ENCODE peak calls at places on chromosomes 12 and 14, in five cellular contexts. One of them, this sample, is unnamed.
A peak's percentile ranks its signal among the peaks of the same experiment; 100 is the strongest.

GRCh38 chr14:52043690-52044089 is 25.2 kb downstream of the NID2 start:
- DNase-seq in GM13977: no peak
- DNase-seq in AG09319: no peak
- DNase-seq in RWPE1: peak; percentile 26
- DNase-seq in fibroblast of pulmonary artery: no peak
- DNase-seq in this sample: no peak

GRCh38 chr12:92921877-92922276 is 7.2 kb downstream of the EEA1 start:
- DNase-seq in GM13977: peak; percentile 49
- DNase-seq in AG09319: no peak
- DNase-seq in RWPE1: no peak
- DNase-seq in fibroblast of pulmonary artery: no peak
- DNase-seq in this sample: no peak

GRCh38 chr12:126369487-126370463 is 1304.5 kb downstream of the AACS start:
- DNase-seq in GM13977: no peak
- DNase-seq in AG09319: peak; percentile 27
- DNase-seq in RWPE1: peak; percentile 44
- DNase-seq in fibroblast of pulmonary artery: peak; percentile 71
- DNase-seq in this sample: peak; percentile 67

GRCh38 chr12:116331876-116332275 is 54.4 kb upstream of the MED13L start:
- DNase-seq in GM13977: no peak
- DNase-seq in AG09319: no peak
- DNase-seq in RWPE1: no peak
- DNase-seq in fibroblast of pulmonary artery: no peak
- DNase-seq in this sample: no peak

GRCh38 chr12:30243426-30243825 is 452.2 kb downstream of the IPO8 start:
- DNase-seq in GM13977: no peak
- DNase-seq in AG09319: no peak
- DNase-seq in RWPE1: no peak
- DNase-seq in fibroblast of pulmonary artery: no peak
- DNase-seq in this sample: no peak

GRCh38 chr14:90427848-90428426 is 31.1 kb downstream of the CALM1 start:
- DNase-seq in GM13977: no peak
- DNase-seq in AG09319: no peak
- DNase-seq in RWPE1: no peak
- DNase-seq in fibroblast of pulmonary artery: no peak
- DNase-seq in this sample: no peak

GRCh38 chr12:30882706-30883105 is 43.8 kb upstream of the TSPAN11 start:
- DNase-seq in GM13977: no peak
- DNase-seq in AG09319: no peak
- DNase-seq in RWPE1: no peak
- DNase-seq in fibroblast of pulmonary artery: no peak
- DNase-seq in this sample: no peak

GRCh38 chr14:65224799-65225198 is 122.5 kb upstream of the MAX start:
- DNase-seq in GM13977: no peak
- DNase-seq in AG09319: no peak
- DNase-seq in RWPE1: no peak
- DNase-seq in fibroblast of pulmonary artery: peak; percentile 48
- DNase-seq in this sample: no peak

GRCh38 chr14:23361320-23361719 is 3.7 kb downstream of the EFS start:
- DNase-seq in GM13977: peak; percentile 62
- DNase-seq in AG09319: no peak
- DNase-seq in RWPE1: no peak
- DNase-seq in fibroblast of pulmonary artery: peak; percentile 46
- DNase-seq in this sample: no peak

GRCh38 chr14:25472700-25473099 is 422.8 kb upstream of the STXBP6 start:
- DNase-seq in GM13977: no peak
- DNase-seq in AG09319: no peak
- DNase-seq in RWPE1: no peak
- DNase-seq in fibroblast of pulmonary artery: no peak
- DNase-seq in this sample: no peak

GRCh38 chr12:80216890-80217559 is 117.7 kb downstream of the OTOGL start:
- DNase-seq in GM13977: peak; percentile 12
- DNase-seq in AG09319: no peak
- DNase-seq in RWPE1: no peak
- DNase-seq in fibroblast of pulmonary artery: no peak
- DNase-seq in this sample: no peak

GRCh38 chr14:34113051-34113511 is 162.2 kb upstream of the EGLN3 start:
- DNase-seq in GM13977: no peak
- DNase-seq in AG09319: peak; percentile 4
- DNase-seq in RWPE1: peak; percentile 74
- DNase-seq in fibroblast of pulmonary artery: peak; percentile 25
- DNase-seq in this sample: peak; percentile 71

GRCh38 chr14:61438860-61439765 is 117.7 kb downstream of the PRKCH start:
- DNase-seq in GM13977: peak; percentile 44
- DNase-seq in AG09319: no peak
- DNase-seq in RWPE1: peak; percentile 44
- DNase-seq in fibroblast of pulmonary artery: peak; percentile 82
- DNase-seq in this sample: no peak

GRCh38 chr14:73786942-73787759 is 64.5 kb upstream of the PTGR2 start:
- DNase-seq in GM13977: peak; percentile 74
- DNase-seq in AG09319: no peak
- DNase-seq in RWPE1: no peak
- DNase-seq in fibroblast of pulmonary artery: no peak
- DNase-seq in this sample: no peak

GRCh38 chr12:90460681-90461080 is 494.3 kb downstream of the CCER1 start:
- DNase-seq in GM13977: no peak
- DNase-seq in AG09319: no peak
- DNase-seq in RWPE1: no peak
- DNase-seq in fibroblast of pulmonary artery: peak; percentile 36
- DNase-seq in this sample: no peak

GRCh38 chr14:104433401-104434213 is 146.0 kb upstream of the C14orf180 start:
- DNase-seq in GM13977: peak; percentile 31
- DNase-seq in AG09319: no peak
- DNase-seq in RWPE1: no peak
- DNase-seq in fibroblast of pulmonary artery: no peak
- DNase-seq in this sample: no peak

GRCh38 chr12:57515934-57516541 is 4.3 kb downstream of the DDIT3 start:
- DNase-seq in GM13977: no peak
- DNase-seq in AG09319: no peak
- DNase-seq in RWPE1: no peak
- DNase-seq in fibroblast of pulmonary artery: no peak
- DNase-seq in this sample: no peak

GRCh38 chr12:95970905-95971304 is 25.2 kb downstream of the HAL start:
- DNase-seq in GM13977: no peak
- DNase-seq in AG09319: no peak
- DNase-seq in RWPE1: peak; percentile 32
- DNase-seq in fibroblast of pulmonary artery: no peak
- DNase-seq in this sample: peak; percentile 7

GRCh38 chr14:33612184-33612479 is 338.7 kb downstream of the EGLN3 start:
- DNase-seq in GM13977: no peak
- DNase-seq in AG09319: no peak
- DNase-seq in RWPE1: no peak
- DNase-seq in fibroblast of pulmonary artery: no peak
- DNase-seq in this sample: no peak

GRCh38 chr14:103628221-103628683 is 759 bp upstream of the KLC1 start:
- DNase-seq in GM13977: peak; percentile 65
- DNase-seq in AG09319: peak; percentile 52
- DNase-seq in RWPE1: peak; percentile 84
- DNase-seq in fibroblast of pulmonary artery: peak; percentile 71
- DNase-seq in this sample: peak; percentile 41

GRCh38 chr14:93430889-93431670 is at the start of gene UNC79:
- DNase-seq in GM13977: no peak
- DNase-seq in AG09319: no peak
- DNase-seq in RWPE1: no peak
- DNase-seq in fibroblast of pulmonary artery: peak; percentile 18
- DNase-seq in this sample: no peak

GRCh38 chr12:65900912-65901672 is 76.8 kb downstream of the HMGA2 start:
- DNase-seq in GM13977: no peak
- DNase-seq in AG09319: no peak
- DNase-seq in RWPE1: no peak
- DNase-seq in fibroblast of pulmonary artery: no peak
- DNase-seq in this sample: no peak

GRCh38 chr14:24037658-24038037 is 14.2 kb upstream of the CARMIL3 start:
- DNase-seq in GM13977: no peak
- DNase-seq in AG09319: no peak
- DNase-seq in RWPE1: no peak
- DNase-seq in fibroblast of pulmonary artery: no peak
- DNase-seq in this sample: no peak

GRCh38 chr14:79280400-79280670 is 931.0 kb downstream of the DIO2 start:
- DNase-seq in GM13977: no peak
- DNase-seq in AG09319: no peak
- DNase-seq in RWPE1: no peak
- DNase-seq in fibroblast of pulmonary artery: no peak
- DNase-seq in this sample: no peak

GRCh38 chr14:39558525-39558924 is 126.3 kb upstream of the FBXO33 start:
- DNase-seq in GM13977: no peak
- DNase-seq in AG09319: no peak
- DNase-seq in RWPE1: no peak
- DNase-seq in fibroblast of pulmonary artery: no peak
- DNase-seq in this sample: no peak

GRCh38 chr12:116164263-116164817 is 113.2 kb downstream of the MED13L start:
- DNase-seq in GM13977: no peak
- DNase-seq in AG09319: no peak
- DNase-seq in RWPE1: no peak
- DNase-seq in fibroblast of pulmonary artery: no peak
- DNase-seq in this sample: no peak

GRCh38 chr14:68466491-68466977 is 326.3 kb downstream of the ZFP36L1 start:
- DNase-seq in GM13977: no peak
- DNase-seq in AG09319: peak; percentile 85
- DNase-seq in RWPE1: peak; percentile 89
- DNase-seq in fibroblast of pulmonary artery: peak; percentile 93
- DNase-seq in this sample: peak; percentile 98

GRCh38 chr14:68684466-68685418 is 108.1 kb downstream of the ZFP36L1 start:
- DNase-seq in GM13977: no peak
- DNase-seq in AG09319: no peak
- DNase-seq in RWPE1: no peak
- DNase-seq in fibroblast of pulmonary artery: no peak
- DNase-seq in this sample: no peak

GRCh38 chr12:6182279-6182898 is 17.8 kb upstream of the CD9 start:
- DNase-seq in GM13977: no peak
- DNase-seq in AG09319: peak; percentile 88
- DNase-seq in RWPE1: peak; percentile 52
- DNase-seq in fibroblast of pulmonary artery: peak; percentile 88
- DNase-seq in this sample: peak; percentile 52

GRCh38 chr14:52051861-52052260 is 17.0 kb downstream of the NID2 start:
- DNase-seq in GM13977: no peak
- DNase-seq in AG09319: no peak
- DNase-seq in RWPE1: no peak
- DNase-seq in fibroblast of pulmonary artery: peak; percentile 60
- DNase-seq in this sample: peak; percentile 78

GRCh38 chr12:59119676-59120075 is 199.4 kb upstream of the LRIG3 start:
- DNase-seq in GM13977: no peak
- DNase-seq in AG09319: no peak
- DNase-seq in RWPE1: peak; percentile 7
- DNase-seq in fibroblast of pulmonary artery: peak; percentile 64
- DNase-seq in this sample: no peak

GRCh38 chr12:111590552-111590951 is 8.6 kb downstream of the ATXN2 start:
- DNase-seq in GM13977: no peak
- DNase-seq in AG09319: no peak
- DNase-seq in RWPE1: no peak
- DNase-seq in fibroblast of pulmonary artery: no peak
- DNase-seq in this sample: no peak

GRCh38 chr14:31543969-31544799 is 17.0 kb upstream of the NUBPL start:
- DNase-seq in GM13977: no peak
- DNase-seq in AG09319: no peak
- DNase-seq in RWPE1: no peak
- DNase-seq in fibroblast of pulmonary artery: peak; percentile 32
- DNase-seq in this sample: no peak

GRCh38 chr12:112112423-112113132 is 4.0 kb upstream of the NAA25 start:
- DNase-seq in GM13977: no peak
- DNase-seq in AG09319: no peak
- DNase-seq in RWPE1: peak; percentile 85
- DNase-seq in fibroblast of pulmonary artery: no peak
- DNase-seq in this sample: peak; percentile 49

DNA sequence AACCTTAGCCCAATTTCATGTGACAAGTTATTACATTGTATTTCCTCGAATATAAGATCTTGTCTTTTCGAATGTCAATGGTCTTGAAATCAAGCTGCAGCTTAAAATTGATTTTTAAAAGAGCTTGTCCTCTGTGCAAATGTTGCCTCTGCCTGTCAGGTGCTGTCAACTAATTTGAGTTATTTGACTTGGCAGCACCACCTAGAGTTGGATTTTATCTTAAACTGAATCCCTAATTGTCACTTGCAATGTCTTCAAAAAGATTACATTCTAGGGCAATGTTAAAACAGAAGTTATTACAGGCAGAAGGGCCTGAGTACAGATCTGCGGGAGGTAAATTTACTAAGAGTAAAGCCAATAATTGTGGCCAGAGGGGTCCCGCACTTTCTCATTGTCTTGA is 26.2 kb upstream of the TUNAR start:
- DNase-seq in GM13977: no peak
- DNase-seq in AG09319: no peak
- DNase-seq in RWPE1: no peak
- DNase-seq in fibroblast of pulmonary artery: no peak
- DNase-seq in this sample: no peak
- TF ChIP-seq CTCF in GM13977: no peak
- TF ChIP-seq CTCF in AG09319: no peak
- TF ChIP-seq CTCF in RWPE1: no peak
- TF ChIP-seq CTCF in fibroblast of pulmonary artery: no peak
- TF ChIP-seq CTCF in this sample: no peak

DNA sequence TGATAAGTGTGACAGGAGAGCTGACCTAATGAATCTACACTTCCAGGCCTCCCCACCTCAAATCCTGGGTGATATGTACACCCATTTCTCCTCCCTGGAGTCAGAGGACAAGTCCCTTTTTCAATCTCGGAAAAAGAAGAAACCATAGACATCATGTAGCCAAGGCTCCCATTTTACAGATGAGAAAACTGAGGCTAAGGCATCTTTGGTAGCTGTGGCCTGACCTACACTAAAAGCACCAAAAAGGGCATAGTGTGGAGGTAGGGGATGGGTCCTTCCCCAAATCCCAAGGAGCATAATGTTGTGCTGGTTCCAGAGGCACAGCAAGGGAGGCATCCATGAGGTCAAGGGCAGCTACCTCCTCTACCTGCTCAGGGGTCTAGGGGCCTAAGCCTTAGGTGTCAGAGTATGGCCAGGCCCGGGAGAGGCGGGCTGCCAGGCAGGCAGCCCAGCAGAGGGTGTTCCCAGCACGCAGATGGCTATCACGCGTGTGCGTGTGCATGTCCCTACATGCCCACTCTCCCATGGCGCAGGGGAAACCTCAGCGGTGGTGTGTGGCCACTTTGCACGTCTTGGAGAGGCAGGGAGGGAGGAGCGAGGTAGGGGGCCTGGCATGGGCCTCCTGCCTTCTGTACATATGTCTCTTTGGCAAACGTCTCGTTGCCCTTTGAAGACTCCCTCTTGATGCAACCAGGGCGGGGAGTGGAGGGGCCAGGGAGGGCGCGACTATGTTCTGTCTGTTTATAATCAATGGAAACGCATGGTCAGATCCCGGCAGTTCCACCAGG is 2.5 kb downstream of the PGF start:
- DNase-seq in GM13977: no peak
- DNase-seq in AG09319: no peak
- DNase-seq in RWPE1: no peak
- DNase-seq in fibroblast of pulmonary artery: no peak
- DNase-seq in this sample: no peak
- TF ChIP-seq CTCF in GM13977: no peak
- TF ChIP-seq CTCF in AG09319: peak; percentile 5
- TF ChIP-seq CTCF in RWPE1: no peak
- TF ChIP-seq CTCF in fibroblast of pulmonary artery: no peak
- TF ChIP-seq CTCF in this sample: no peak

GRCh38 chr12:122126713-122127597 is 47.1 kb downstream of the IL31 start:
- DNase-seq in GM13977: no peak
- DNase-seq in AG09319: no peak
- DNase-seq in RWPE1: no peak
- DNase-seq in fibroblast of pulmonary artery: no peak
- DNase-seq in this sample: no peak
- TF ChIP-seq CTCF in GM13977: no peak
- TF ChIP-seq CTCF in AG09319: no peak
- TF ChIP-seq CTCF in RWPE1: no peak
- TF ChIP-seq CTCF in fibroblast of pulmonary artery: no peak
- TF ChIP-seq CTCF in this sample: peak; percentile 22

GRCh38 chr14:40936861-40937260 is 669.8 kb upstream of the LRFN5 start:
- DNase-seq in GM13977: no peak
- DNase-seq in AG09319: no peak
- DNase-seq in RWPE1: no peak
- DNase-seq in fibroblast of pulmonary artery: no peak
- DNase-seq in this sample: no peak
- TF ChIP-seq CTCF in GM13977: no peak
- TF ChIP-seq CTCF in AG09319: no peak
- TF ChIP-seq CTCF in RWPE1: no peak
- TF ChIP-seq CTCF in fibroblast of pulmonary artery: no peak
- TF ChIP-seq CTCF in this sample: no peak

This sample was measured in retinal pigment epithelial cell.